ENCODE peak calls at places on chromosomes 6 and 20, in nine cellular contexts. One of them, this sample, is unnamed.

GRCh38 chr20:58652606-58653303 is 1.7 kb downstream of the STX16 start:
- DNase-seq in T-helper 17 cell: no peak
- DNase-seq in T-cell: no peak
- DNase-seq in GM18507: no peak
- DNase-seq in stimulated activated CD4-positive, alpha-beta T cell treated with anti-CD3 and anti-CD28 coated beads, Interleukin-4, amount 100 ng/mL, for 24 hours: no peak
- DNase-seq in substantia nigra: no peak
- DNase-seq in cardiac fibroblast: peak; percentile 39
- DNase-seq in SW480: no peak
- DNase-seq in ascending aorta: no peak
- DNase-seq in this sample: no peak

GRCh38 chr20:43198607-43199006 is 8.9 kb upstream of the PTPRT start:
- DNase-seq in ascending aorta: no peak
- DNase-seq in T-cell: no peak
- DNase-seq in substantia nigra: no peak
- DNase-seq in cardiac fibroblast: no peak
- DNase-seq in SW480: no peak
- DNase-seq in T-helper 17 cell: no peak
- DNase-seq in stimulated activated CD4-positive, alpha-beta T cell treated with anti-CD3 and anti-CD28 coated beads, Interleukin-4, amount 100 ng/mL, for 24 hours: no peak
- DNase-seq in GM18507: no peak
- DNase-seq in this sample: no peak

GRCh38 chr6:53679446-53679933 is 13.9 kb upstream of the KLHL31 start:
- DNase-seq in cardiac fibroblast: peak; percentile 68
- DNase-seq in T-helper 17 cell: no peak
- DNase-seq in substantia nigra: no peak
- DNase-seq in GM18507: no peak
- DNase-seq in T-cell: no peak
- DNase-seq in SW480: peak; percentile 45
- DNase-seq in ascending aorta: no peak
- DNase-seq in stimulated activated CD4-positive, alpha-beta T cell treated with anti-CD3 and anti-CD28 coated beads, Interleukin-4, amount 100 ng/mL, for 24 hours: no peak
- DNase-seq in this sample: no peak

GRCh38 chr6:126761854-126762253 is 356.6 kb upstream of the RSPO3 start:
- DNase-seq in ascending aorta: no peak
- DNase-seq in T-helper 17 cell: no peak
- DNase-seq in SW480: no peak
- DNase-seq in cardiac fibroblast: no peak
- DNase-seq in GM18507: no peak
- DNase-seq in T-cell: no peak
- DNase-seq in stimulated activated CD4-positive, alpha-beta T cell treated with anti-CD3 and anti-CD28 coated beads, Interleukin-4, amount 100 ng/mL, for 24 hours: no peak
- DNase-seq in substantia nigra: no peak
- DNase-seq in this sample: no peak

GRCh38 chr6:43966374-43966658 is 160.9 kb downstream of the MRPL14 start:
- DNase-seq in T-cell: no peak
- DNase-seq in ascending aorta: no peak
- DNase-seq in GM18507: no peak
- DNase-seq in substantia nigra: no peak
- DNase-seq in stimulated activated CD4-positive, alpha-beta T cell treated with anti-CD3 and anti-CD28 coated beads, Interleukin-4, amount 100 ng/mL, for 24 hours: no peak
- DNase-seq in SW480: no peak
- DNase-seq in T-helper 17 cell: no peak
- DNase-seq in cardiac fibroblast: no peak
- DNase-seq in this sample: no peak

GRCh38 chr6:42555477-42556457 is 8.1 kb upstream of the UBR2 start:
- DNase-seq in substantia nigra: no peak
- DNase-seq in SW480: peak; percentile 85
- DNase-seq in T-cell: no peak
- DNase-seq in cardiac fibroblast: peak; percentile 35
- DNase-seq in GM18507: no peak
- DNase-seq in stimulated activated CD4-positive, alpha-beta T cell treated with anti-CD3 and anti-CD28 coated beads, Interleukin-4, amount 100 ng/mL, for 24 hours: no peak
- DNase-seq in T-helper 17 cell: no peak
- DNase-seq in ascending aorta: no peak
- DNase-seq in this sample: no peak

GRCh38 chr6:55450007-55450406 is 122.7 kb downstream of the GFRAL start:
- DNase-seq in T-cell: no peak
- DNase-seq in ascending aorta: no peak
- DNase-seq in substantia nigra: no peak
- DNase-seq in SW480: no peak
- DNase-seq in cardiac fibroblast: peak; percentile 33
- DNase-seq in stimulated activated CD4-positive, alpha-beta T cell treated with anti-CD3 and anti-CD28 coated beads, Interleukin-4, amount 100 ng/mL, for 24 hours: no peak
- DNase-seq in GM18507: no peak
- DNase-seq in T-helper 17 cell: no peak
- DNase-seq in this sample: no peak

GRCh38 chr6:7747901-7748504 is 22.1 kb downstream of the BMP6 start:
- DNase-seq in T-cell: no peak
- DNase-seq in GM18507: no peak
- DNase-seq in stimulated activated CD4-positive, alpha-beta T cell treated with anti-CD3 and anti-CD28 coated beads, Interleukin-4, amount 100 ng/mL, for 24 hours: no peak
- DNase-seq in ascending aorta: no peak
- DNase-seq in T-helper 17 cell: no peak
- DNase-seq in substantia nigra: no peak
- DNase-seq in cardiac fibroblast: no peak
- DNase-seq in SW480: no peak
- DNase-seq in this sample: no peak

GRCh38 chr20:23282111-23282510 is 68.5 kb upstream of the NXT1 start:
- DNase-seq in substantia nigra: no peak
- DNase-seq in T-cell: no peak
- DNase-seq in SW480: no peak
- DNase-seq in ascending aorta: no peak
- DNase-seq in stimulated activated CD4-positive, alpha-beta T cell treated with anti-CD3 and anti-CD28 coated beads, Interleukin-4, amount 100 ng/mL, for 24 hours: no peak
- DNase-seq in T-helper 17 cell: no peak
- DNase-seq in GM18507: no peak
- DNase-seq in cardiac fibroblast: no peak
- DNase-seq in this sample: no peak

GRCh38 chr6:32882879-32883250 is 28.9 kb downstream of the PSMB9 start:
- DNase-seq in SW480: no peak
- DNase-seq in cardiac fibroblast: peak; percentile 85
- DNase-seq in ascending aorta: no peak
- DNase-seq in stimulated activated CD4-positive, alpha-beta T cell treated with anti-CD3 and anti-CD28 coated beads, Interleukin-4, amount 100 ng/mL, for 24 hours: no peak
- DNase-seq in T-cell: no peak
- DNase-seq in substantia nigra: no peak
- DNase-seq in T-helper 17 cell: no peak
- DNase-seq in GM18507: no peak
- DNase-seq in this sample: no peak

GRCh38 chr6:55433446-55434130 is 106.3 kb downstream of the GFRAL start:
- DNase-seq in substantia nigra: no peak
- DNase-seq in T-helper 17 cell: no peak
- DNase-seq in T-cell: no peak
- DNase-seq in stimulated activated CD4-positive, alpha-beta T cell treated with anti-CD3 and anti-CD28 coated beads, Interleukin-4, amount 100 ng/mL, for 24 hours: no peak
- DNase-seq in GM18507: no peak
- DNase-seq in SW480: no peak
- DNase-seq in cardiac fibroblast: peak; percentile 87
- DNase-seq in ascending aorta: no peak
- DNase-seq in this sample: no peak

GRCh38 chr20:23586735-23587525 is 18.6 kb upstream of the CST9L start:
- DNase-seq in T-helper 17 cell: no peak
- DNase-seq in SW480: no peak
- DNase-seq in GM18507: no peak
- DNase-seq in ascending aorta: no peak
- DNase-seq in substantia nigra: no peak
- DNase-seq in cardiac fibroblast: no peak
- DNase-seq in stimulated activated CD4-positive, alpha-beta T cell treated with anti-CD3 and anti-CD28 coated beads, Interleukin-4, amount 100 ng/mL, for 24 hours: no peak
- DNase-seq in T-cell: no peak
- DNase-seq in this sample: no peak

GRCh38 chr6:147430811-147431210 is 77.7 kb upstream of the SAMD5 start:
- DNase-seq in stimulated activated CD4-positive, alpha-beta T cell treated with anti-CD3 and anti-CD28 coated beads, Interleukin-4, amount 100 ng/mL, for 24 hours: no peak
- DNase-seq in T-helper 17 cell: no peak
- DNase-seq in T-cell: no peak
- DNase-seq in GM18507: no peak
- DNase-seq in substantia nigra: no peak
- DNase-seq in cardiac fibroblast: no peak
- DNase-seq in SW480: no peak
- DNase-seq in ascending aorta: no peak
- DNase-seq in this sample: no peak

GRCh38 chr6:155125916-155126315 is 130.8 kb downstream of the TIAM2 start:
- DNase-seq in T-helper 17 cell: no peak
- DNase-seq in stimulated activated CD4-positive, alpha-beta T cell treated with anti-CD3 and anti-CD28 coated beads, Interleukin-4, amount 100 ng/mL, for 24 hours: no peak
- DNase-seq in T-cell: no peak
- DNase-seq in ascending aorta: no peak
- DNase-seq in SW480: no peak
- DNase-seq in substantia nigra: no peak
- DNase-seq in cardiac fibroblast: peak; percentile 39
- DNase-seq in GM18507: no peak
- DNase-seq in this sample: no peak

GRCh38 chr6:33429745-33430042 is 9.8 kb downstream of the SYNGAP1 start:
- DNase-seq in stimulated activated CD4-positive, alpha-beta T cell treated with anti-CD3 and anti-CD28 coated beads, Interleukin-4, amount 100 ng/mL, for 24 hours: no peak
- DNase-seq in GM18507: no peak
- DNase-seq in T-helper 17 cell: no peak
- DNase-seq in substantia nigra: no peak
- DNase-seq in T-cell: no peak
- DNase-seq in cardiac fibroblast: no peak
- DNase-seq in SW480: no peak
- DNase-seq in ascending aorta: no peak
- DNase-seq in this sample: no peak

GRCh38 chr6:45663181-45664180 is 285.7 kb upstream of the SUPT3H start:
- DNase-seq in cardiac fibroblast: peak; percentile 51
- DNase-seq in GM18507: no peak
- DNase-seq in T-helper 17 cell: peak; percentile 24
- DNase-seq in substantia nigra: no peak
- DNase-seq in T-cell: peak; percentile 26
- DNase-seq in SW480: no peak
- DNase-seq in stimulated activated CD4-positive, alpha-beta T cell treated with anti-CD3 and anti-CD28 coated beads, Interleukin-4, amount 100 ng/mL, for 24 hours: peak; percentile 50
- DNase-seq in ascending aorta: no peak
- DNase-seq in this sample: no peak